ENCODE peak calls at places on chromosomes 4 and X, in five cellular contexts. G is body of pancreas, V is suprapubic skin, Q is endothelial cell of umbilical vein, M is uterus. I is an unnamed sample.

GRCh38 chr4:93897559-93897958 is 69.0 kb downstream of the ATOH1 start:
- DNase-seq in M (no peak), G (no peak), Q (peak), V (no peak), I (peak)

GRCh38 chr4:35725131-35725530 is 519.2 kb downstream of the ARAP2 start:
- DNase-seq in M (no peak), Q (no peak), G (no peak), V (no peak), I (peak)

GRCh38 chrX:141175786-141176185 is 1.1 kb downstream of the LDOC1 start:
- DNase-seq in Q (no peak), M (no peak), V (no peak), G (peak), I (no peak)

GRCh38 chrX:16712116-16712824 is at the start of gene CTPS2:
- DNase-seq in V (peak), M (peak), Q (peak), G (peak), I (peak)

GRCh38 chr4:142840516-142841123 is 5.5 kb downstream of the INPP4B start:
- DNase-seq in G (no peak), Q (peak), M (no peak), V (no peak), I (peak)

GRCh38 chr4:9859774-9860173 is 78.3 kb downstream of the DRD5 start:
- DNase-seq in G (no peak), M (no peak), Q (no peak), V (no peak), I (no peak)

GRCh38 chr4:111475001-111475400 is 670.3 kb upstream of the FAM241A start:
- DNase-seq in G (peak), V (no peak), Q (no peak), M (no peak), I (no peak)

GRCh38 chrX:96771500-96771899 is 86.9 kb downstream of the DIAPH2 start:
- DNase-seq in G (no peak), M (no peak), Q (peak), V (no peak), I (no peak)

GRCh38 chrX:155938132-155938531 is 57.0 kb downstream of the VAMP7 start:
- DNase-seq in Q (no peak), M (no peak), G (no peak), V (no peak), I (no peak)

GRCh38 chr4:122346503-122346902 is 32.3 kb upstream of the ADAD1 start:
- DNase-seq in V (no peak), M (no peak), G (no peak), Q (no peak), I (no peak)

GRCh38 chr4:42425146-42426065 is 28.1 kb downstream of the SHISA3 start:
- DNase-seq in V (no peak), G (no peak), M (no peak), Q (no peak), I (no peak)

DNA sequence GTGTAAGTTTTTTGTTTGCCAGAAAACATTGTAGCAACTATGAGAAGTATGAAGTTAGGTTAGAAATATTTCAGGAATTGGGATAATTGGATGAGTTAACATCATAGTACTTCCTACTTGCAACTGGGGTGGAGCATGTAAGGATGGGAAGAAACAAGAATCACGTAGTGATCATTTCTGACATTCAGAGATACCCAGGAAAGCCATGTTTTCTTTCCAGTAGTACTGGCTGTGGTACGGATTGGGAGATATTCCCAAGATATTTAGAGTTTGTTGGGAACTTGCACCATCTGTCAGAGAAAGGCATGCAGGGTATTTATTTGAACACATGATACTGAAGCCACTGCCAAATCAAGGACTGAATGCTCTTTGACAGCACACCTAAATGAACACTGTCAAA is 87.6 kb upstream of the SLC4A4 start:
- DNase-seq in G (no peak), V (no peak), M (no peak), Q (no peak), I (no peak)
- TF ChIP-seq POLR2A in G (no peak), V (no peak), M (no peak), Q (no peak), I (no peak)

DNA sequence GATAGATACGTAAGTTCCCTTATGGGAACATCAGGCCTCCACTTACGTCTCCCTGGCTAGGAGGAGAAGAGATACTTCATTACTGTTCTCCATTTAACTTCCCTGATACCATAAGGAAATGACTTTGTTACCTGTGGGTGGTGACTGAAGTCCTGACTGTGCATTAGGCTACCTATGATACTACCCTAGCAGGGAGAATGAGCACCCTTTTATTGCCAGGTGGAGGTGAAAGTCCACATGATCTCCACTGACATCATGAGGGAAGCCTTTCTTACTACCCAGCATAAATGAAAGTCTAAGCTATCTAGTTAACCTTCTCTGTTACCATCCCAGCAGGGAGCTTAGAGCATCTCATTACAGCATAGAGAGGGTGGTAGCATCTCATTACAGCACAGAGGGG is 24.4 kb upstream of the LAMTOR3 start:
- DNase-seq in Q (no peak), V (no peak), G (no peak), M (no peak), I (no peak)
- TF ChIP-seq POLR2A in Q (no peak), V (no peak), G (no peak), M (no peak), I (no peak)

GRCh38 chr4:22677780-22678179 is 15.0 kb upstream of the GBA3 start:
- DNase-seq in Q (no peak), M (no peak), V (no peak), G (no peak), I (no peak)
- TF ChIP-seq POLR2A in Q (no peak), M (no peak), V (no peak), G (no peak), I (no peak)

DNA sequence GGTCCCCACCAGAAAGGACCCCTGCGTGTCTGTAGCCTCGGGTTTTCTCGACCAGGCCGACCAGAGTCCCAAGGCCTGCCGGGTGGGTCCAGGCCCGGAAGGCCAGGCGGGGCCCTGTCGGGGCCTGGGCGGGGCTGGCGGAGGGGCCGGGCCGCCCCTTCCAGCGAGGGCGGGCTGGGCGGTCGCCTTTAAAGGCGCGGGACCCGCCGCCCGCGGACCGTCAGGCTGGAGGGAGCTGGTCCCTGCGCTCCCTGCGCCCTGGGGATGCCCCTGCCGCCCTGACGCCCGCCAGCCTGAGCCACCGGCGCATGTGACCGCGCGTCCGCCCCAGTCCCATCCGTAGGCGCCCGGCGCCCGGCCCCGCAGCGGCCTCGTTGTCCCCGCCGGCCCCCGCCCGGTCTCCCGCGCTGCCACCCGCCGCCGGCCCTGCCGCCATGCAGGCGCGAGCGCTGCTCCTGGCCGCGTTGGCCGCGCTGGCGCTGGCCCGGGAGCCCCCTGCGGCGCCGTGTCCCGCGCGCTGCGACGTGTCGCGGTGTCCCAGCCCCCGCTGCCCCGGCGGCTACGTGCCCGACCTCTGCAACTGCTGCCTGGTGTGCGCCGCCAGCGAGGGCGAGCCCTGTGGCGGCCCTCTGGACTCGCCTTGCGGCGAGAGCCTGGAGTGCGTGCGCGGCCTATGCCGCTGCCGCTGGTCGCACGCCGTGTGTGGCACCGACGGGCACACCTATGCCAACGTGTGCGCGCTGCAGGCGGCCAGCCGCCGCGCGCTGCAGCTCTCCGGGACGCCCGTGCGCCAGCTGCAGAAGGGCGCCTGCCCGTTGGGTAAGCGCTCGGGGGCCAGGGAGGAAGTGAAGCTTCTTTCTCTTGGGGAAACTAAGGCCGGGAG is at the start of gene HTRA3:
- DNase-seq in M (peak), Q (peak), G (no peak), V (no peak), I (no peak)
- TF ChIP-seq POLR2A in M (peak), Q (peak), G (no peak), V (peak), I (no peak)

GRCh38 chrX:70672326-70672725 is 227.7 kb downstream of the DLG3 start:
- DNase-seq in Q (no peak), G (no peak), M (no peak), V (no peak), I (no peak)
- TF ChIP-seq POLR2A in Q (no peak), G (no peak), M (no peak), V (no peak), I (no peak)

GRCh38 chrX:153926594-153926862 is 464 bp upstream of the ARHGAP4 start:
- DNase-seq in Q (no peak), V (no peak), G (no peak), M (no peak), I (no peak)

GRCh38 chrX:153927686-153927935 is 1.5 kb upstream of the ARHGAP4 start:
- DNase-seq in M (no peak), G (no peak), Q (no peak), V (no peak), I (peak)

GRCh38 chrX:153925739-153926593 is at the start of gene ARHGAP4:
- DNase-seq in M (no peak), G (no peak), V (no peak), Q (no peak), I (peak)

GRCh38 chrX:153927936-153928760 is 2.1 kb upstream of the ARHGAP4 start:
- DNase-seq in Q (peak), V (peak), G (peak), M (peak), I (peak)

GRCh38 chrX:153926863-153927685 is 1.0 kb upstream of the ARHGAP4 start:
- DNase-seq in Q (peak), G (peak), V (no peak), M (no peak), I (peak)
- TF ChIP-seq POLR2A in Q (no peak), G (no peak), V (no peak), M (no peak), I (no peak)

GRCh38 chr4:185054257-185054656 is 36.0 kb downstream of the HELT start:
- DNase-seq in G (no peak), Q (no peak), M (no peak), V (no peak), I (no peak)
- TF ChIP-seq POLR2A in G (no peak), Q (no peak), M (no peak), V (no peak), I (no peak)

GRCh38 chrX:103376118-103376978 is at the start of gene BEX3:
- DNase-seq in V (peak), M (peak), G (peak), Q (peak), I (peak)
- TF ChIP-seq POLR2A in V (no peak), M (peak), G (peak), Q (peak), I (peak)

I was measured in erythroblast.